ENCODE peak calls at places on chromosomes 12 and 14, in seven cellular contexts. One of them, this sample, is unnamed. For H3K4me1, the result is how much of the 10 kb centered on the place peaks cover.

GRCh38 chr14:73785336-73785833 is 66.2 kb upstream of the PTGR2 start:
- DNase-seq in esophagus squamous epithelium: no peak
- DNase-seq in cardiac muscle cell: peak
- DNase-seq in neural progenitor cell: peak
- DNase-seq in CD8-positive, alpha-beta memory T cell: no peak
- DNase-seq in pancreas: no peak
- DNase-seq in heart left ventricle: no peak
- DNase-seq in this sample: peak

GRCh38 chr14:70595443-70596185 is 4.8 kb downstream of the MED6 start:
- DNase-seq in pancreas: peak
- DNase-seq in CD8-positive, alpha-beta memory T cell: no peak
- DNase-seq in heart left ventricle: no peak
- DNase-seq in esophagus squamous epithelium: no peak
- DNase-seq in cardiac muscle cell: no peak
- DNase-seq in neural progenitor cell: no peak
- DNase-seq in this sample: no peak

GRCh38 chr14:96245710-96246534 is 10.1 kb upstream of the BDKRB1 start:
- DNase-seq in heart left ventricle: no peak
- DNase-seq in esophagus squamous epithelium: no peak
- DNase-seq in neural progenitor cell: no peak
- DNase-seq in pancreas: no peak
- DNase-seq in CD8-positive, alpha-beta memory T cell: no peak
- DNase-seq in cardiac muscle cell: peak
- DNase-seq in this sample: peak

GRCh38 chr14:102969901-102970300 is 47.4 kb downstream of the AMN start:
- DNase-seq in CD8-positive, alpha-beta memory T cell: no peak
- DNase-seq in esophagus squamous epithelium: no peak
- DNase-seq in pancreas: no peak
- DNase-seq in heart left ventricle: no peak
- DNase-seq in cardiac muscle cell: no peak
- DNase-seq in neural progenitor cell: no peak
- DNase-seq in this sample: no peak

GRCh38 chr12:52217223-52217622 is 15.8 kb upstream of the KRT7 start:
- DNase-seq in pancreas: peak
- DNase-seq in heart left ventricle: peak
- DNase-seq in cardiac muscle cell: no peak
- DNase-seq in neural progenitor cell: no peak
- DNase-seq in CD8-positive, alpha-beta memory T cell: no peak
- DNase-seq in esophagus squamous epithelium: no peak
- DNase-seq in this sample: peak

GRCh38 chr14:32350020-32350419 is 20.9 kb downstream of the AKAP6 start:
- DNase-seq in heart left ventricle: no peak
- DNase-seq in CD8-positive, alpha-beta memory T cell: no peak
- DNase-seq in neural progenitor cell: no peak
- DNase-seq in esophagus squamous epithelium: no peak
- DNase-seq in pancreas: no peak
- DNase-seq in cardiac muscle cell: no peak
- DNase-seq in this sample: no peak

GRCh38 chr12:55068416-55069010 is 48.7 kb downstream of the NEUROD4 start:
- DNase-seq in esophagus squamous epithelium: no peak
- DNase-seq in pancreas: peak
- DNase-seq in neural progenitor cell: peak
- DNase-seq in heart left ventricle: no peak
- DNase-seq in cardiac muscle cell: peak
- DNase-seq in CD8-positive, alpha-beta memory T cell: peak
- DNase-seq in this sample: peak

GRCh38 chr14:55237999-55238680 is 33.1 kb upstream of the FBXO34 start:
- DNase-seq in CD8-positive, alpha-beta memory T cell: no peak
- DNase-seq in cardiac muscle cell: no peak
- DNase-seq in neural progenitor cell: no peak
- DNase-seq in pancreas: no peak
- DNase-seq in esophagus squamous epithelium: no peak
- DNase-seq in heart left ventricle: no peak
- DNase-seq in this sample: peak

GRCh38 chr14:32702571-32702970 is 236.1 kb upstream of the NPAS3 start:
- DNase-seq in heart left ventricle: peak
- DNase-seq in esophagus squamous epithelium: no peak
- DNase-seq in pancreas: no peak
- DNase-seq in cardiac muscle cell: peak
- DNase-seq in neural progenitor cell: peak
- DNase-seq in CD8-positive, alpha-beta memory T cell: no peak
- DNase-seq in this sample: no peak

GRCh38 chr14:64464695-64465094 is 604 bp upstream of the AKAP5 start:
- DNase-seq in CD8-positive, alpha-beta memory T cell: no peak
- DNase-seq in pancreas: no peak
- DNase-seq in neural progenitor cell: no peak
- DNase-seq in esophagus squamous epithelium: no peak
- DNase-seq in cardiac muscle cell: no peak
- DNase-seq in heart left ventricle: no peak
- DNase-seq in this sample: no peak

GRCh38 chr14:95472819-95473251 is 43.6 kb downstream of the SYNE3 start:
- DNase-seq in neural progenitor cell: no peak
- DNase-seq in cardiac muscle cell: peak
- DNase-seq in pancreas: no peak
- DNase-seq in CD8-positive, alpha-beta memory T cell: no peak
- DNase-seq in esophagus squamous epithelium: no peak
- DNase-seq in heart left ventricle: no peak
- DNase-seq in this sample: no peak

GRCh38 chr12:13222076-13222475 is 25.6 kb downstream of the EMP1 start:
- DNase-seq in pancreas: peak
- DNase-seq in CD8-positive, alpha-beta memory T cell: no peak
- DNase-seq in heart left ventricle: no peak
- DNase-seq in neural progenitor cell: no peak
- DNase-seq in cardiac muscle cell: no peak
- DNase-seq in esophagus squamous epithelium: no peak
- DNase-seq in this sample: no peak

GRCh38 chr12:3896851-3897351 is 23.7 kb upstream of the PARP11 start:
- DNase-seq in heart left ventricle: no peak
- DNase-seq in esophagus squamous epithelium: no peak
- DNase-seq in neural progenitor cell: peak
- DNase-seq in cardiac muscle cell: peak
- DNase-seq in CD8-positive, alpha-beta memory T cell: no peak
- DNase-seq in pancreas: no peak
- DNase-seq in this sample: peak

GRCh38 chr14:75430526-75430925 is 2.7 kb downstream of the JDP2 start:
- DNase-seq in neural progenitor cell: no peak
- DNase-seq in cardiac muscle cell: peak
- DNase-seq in esophagus squamous epithelium: no peak
- DNase-seq in pancreas: peak
- DNase-seq in heart left ventricle: no peak
- DNase-seq in CD8-positive, alpha-beta memory T cell: no peak
- DNase-seq in this sample: no peak
- H3K4me1 ChIP-seq in neural progenitor cell: under half
- H3K4me1 ChIP-seq in cardiac muscle cell: under half
- H3K4me1 ChIP-seq in esophagus squamous epithelium: under half
- H3K4me1 ChIP-seq in pancreas: under half
- H3K4me1 ChIP-seq in heart left ventricle: half or more
- H3K4me1 ChIP-seq in CD8-positive, alpha-beta memory T cell: under half
- H3K4me1 ChIP-seq in this sample: under half

GRCh38 chr12:121980892-121981272 is 40.8 kb upstream of the BCL7A start:
- DNase-seq in esophagus squamous epithelium: no peak
- DNase-seq in cardiac muscle cell: no peak
- DNase-seq in heart left ventricle: no peak
- DNase-seq in pancreas: no peak
- DNase-seq in neural progenitor cell: no peak
- DNase-seq in CD8-positive, alpha-beta memory T cell: no peak
- DNase-seq in this sample: no peak
- H3K4me3 ChIP-seq in esophagus squamous epithelium: no peak
- H3K4me3 ChIP-seq in cardiac muscle cell: no peak
- H3K4me3 ChIP-seq in heart left ventricle: no peak
- H3K4me3 ChIP-seq in pancreas: no peak
- H3K4me3 ChIP-seq in neural progenitor cell: no peak
- H3K4me3 ChIP-seq in CD8-positive, alpha-beta memory T cell: no peak
- H3K4me3 ChIP-seq in this sample: no peak

GRCh38 chr12:47896022-47896421 is 8.8 kb downstream of the VDR start:
- DNase-seq in pancreas: no peak
- DNase-seq in cardiac muscle cell: no peak
- DNase-seq in esophagus squamous epithelium: no peak
- DNase-seq in heart left ventricle: no peak
- DNase-seq in CD8-positive, alpha-beta memory T cell: no peak
- DNase-seq in neural progenitor cell: no peak
- DNase-seq in this sample: no peak
- H3K4me1 ChIP-seq in pancreas: under half
- H3K4me1 ChIP-seq in cardiac muscle cell: under half
- H3K4me1 ChIP-seq in esophagus squamous epithelium: under half
- H3K4me1 ChIP-seq in heart left ventricle: under half
- H3K4me1 ChIP-seq in CD8-positive, alpha-beta memory T cell: under half
- H3K4me1 ChIP-seq in neural progenitor cell: under half
- H3K4me1 ChIP-seq in this sample: under half

DNA sequence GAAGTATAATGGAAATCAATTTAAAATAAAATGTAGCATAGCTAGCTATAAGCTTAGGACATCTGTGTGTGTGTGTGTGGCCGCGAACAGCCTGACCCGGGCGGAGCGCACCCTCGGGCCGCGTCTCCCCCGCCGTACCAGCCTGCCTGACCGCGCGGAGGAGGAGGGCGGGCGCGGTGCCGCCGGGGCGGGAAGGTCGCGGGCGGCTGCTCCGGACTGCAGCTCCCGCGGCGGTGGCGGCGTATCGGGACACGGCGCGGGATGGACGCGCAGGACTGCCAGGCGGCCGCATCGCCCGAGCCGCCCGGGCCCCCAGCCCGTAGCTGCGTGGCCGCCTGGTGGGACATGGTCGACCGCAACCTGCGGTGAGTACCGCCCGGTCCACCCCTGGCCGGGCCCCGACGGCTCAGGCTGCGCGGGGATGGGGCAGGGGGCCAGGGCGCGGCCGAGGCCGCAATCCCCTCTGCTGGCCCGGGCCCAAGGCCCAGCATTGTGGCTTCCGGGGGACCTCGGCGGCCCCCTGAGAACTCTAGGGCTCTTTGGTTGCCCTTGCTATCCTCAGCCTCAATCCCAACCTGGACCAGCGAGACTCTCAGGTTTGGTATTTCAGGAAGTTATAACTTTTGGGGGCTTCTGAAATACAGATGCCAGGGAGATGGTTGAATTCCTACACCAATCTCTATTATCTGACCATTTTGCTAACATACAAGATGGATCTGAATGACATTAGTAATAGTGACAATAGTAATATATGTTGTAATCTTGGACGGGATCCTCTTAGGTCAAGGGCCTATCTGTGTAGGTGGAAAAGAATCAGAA is at the start of gene ABHD12B:
- DNase-seq in esophagus squamous epithelium: no peak
- DNase-seq in CD8-positive, alpha-beta memory T cell: no peak
- DNase-seq in cardiac muscle cell: peak
- DNase-seq in neural progenitor cell: peak
- DNase-seq in pancreas: no peak
- DNase-seq in heart left ventricle: no peak
- DNase-seq in this sample: no peak
- H3K4me3 ChIP-seq in esophagus squamous epithelium: no peak
- H3K4me3 ChIP-seq in CD8-positive, alpha-beta memory T cell: no peak
- H3K4me3 ChIP-seq in cardiac muscle cell: peak
- H3K4me3 ChIP-seq in neural progenitor cell: peak
- H3K4me3 ChIP-seq in pancreas: peak
- H3K4me3 ChIP-seq in heart left ventricle: peak
- H3K4me3 ChIP-seq in this sample: no peak

This sample was measured in SJCRH30.